ENCODE peak calls at places on chromosome 5, in eight cellular contexts. O is A549, U is K562, G is IMR-90, A is sigmoid colon, V is stomach, E is ovary, I is transverse colon. Z is an unnamed sample.

GRCh38 chr5:67004730-67005350 is 191.8 kb downstream of the CD180 start:
- DNase-seq in U (no peak), V (no peak), E (no peak), A (no peak), I (no peak), G (no peak), O (no peak), Z (no peak)

GRCh38 chr5:40429258-40430111 is 250.2 kb upstream of the PTGER4 start:
- DNase-seq in O (no peak), I (no peak), E (no peak), G (peak; percentile 17), A (no peak), U (no peak), V (no peak), Z (no peak)

GRCh38 chr5:159819671-159820411 is 96.4 kb upstream of the ADRA1B start:
- DNase-seq in V (peak; percentile 86), G (no peak), U (no peak), A (peak; percentile 93), I (peak; percentile 62), O (no peak), E (peak; percentile 54), Z (peak; percentile 20)

GRCh38 chr5:91223886-91224285 is 159.2 kb downstream of the ARRDC3 start:
- DNase-seq in V (no peak), I (no peak), A (no peak), U (no peak), E (no peak), G (peak; percentile 9), O (no peak), Z (no peak)

GRCh38 chr5:90682278-90682677 is 123.7 kb downstream of the ADGRV1 start:
- DNase-seq in U (no peak), O (no peak), A (no peak), V (no peak), I (no peak), G (no peak), E (no peak), Z (no peak)

GRCh38 chr5:37840036-37840909 is at the start of gene GDNF:
- DNase-seq in U (no peak), V (peak; percentile 34), G (peak; percentile 77), I (peak; percentile 43), E (peak; percentile 64), O (peak; percentile 38), A (peak; percentile 91), Z (peak; percentile 23)

GRCh38 chr5:72151169-72151568 is 43.9 kb downstream of the MAP1B start:
- DNase-seq in G (no peak), I (no peak), A (no peak), O (no peak), E (no peak), U (no peak), V (no peak), Z (no peak)

GRCh38 chr5:135110941-135111596 is 77.0 kb upstream of the PITX1 start:
- DNase-seq in U (no peak), O (no peak), A (no peak), V (no peak), I (no peak), E (no peak), G (no peak), Z (no peak)

GRCh38 chr5:36481721-36482120 is 124.7 kb upstream of the SLC1A3 start:
- DNase-seq in I (no peak), A (no peak), O (no peak), E (no peak), V (no peak), U (no peak), G (no peak), Z (no peak)

GRCh38 chr5:35971878-35972210 is 19.3 kb downstream of the UGT3A1 start:
- DNase-seq in I (no peak), E (no peak), V (no peak), G (no peak), U (no peak), A (no peak), O (no peak), Z (no peak)

GRCh38 chr5:169657127-169657526 is 20.1 kb downstream of the DOCK2 start:
- DNase-seq in E (no peak), U (no peak), G (no peak), V (no peak), O (no peak), A (no peak), I (no peak), Z (no peak)

DNA sequence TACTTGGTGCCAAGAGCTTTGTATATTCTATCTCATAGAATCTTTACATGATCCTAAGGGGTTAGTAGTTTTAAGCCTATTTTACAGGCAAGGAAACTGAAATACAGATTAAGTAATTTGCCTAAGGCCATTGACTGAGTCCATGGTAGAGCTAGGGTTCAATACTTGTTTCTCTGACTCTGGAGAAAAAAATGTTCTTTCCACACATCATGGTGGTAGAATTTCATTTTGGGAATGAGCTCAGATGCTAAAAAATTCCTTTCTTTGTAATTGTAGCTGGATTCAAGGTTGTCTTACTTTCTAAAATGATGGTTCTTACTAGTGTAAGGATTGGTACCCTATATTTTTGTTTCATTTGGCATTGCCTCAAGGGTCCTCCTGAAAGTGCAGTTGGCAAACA is 86.0 kb downstream of the ANKRD55 start:
- DNase-seq in G (no peak), U (no peak), E (no peak), I (no peak), O (no peak), A (no peak), V (no peak), Z (no peak)
- H3K4me1 ChIP-seq in G (no peaks in the 10 kb centered on the region), U (no peaks in the 10 kb centered on the region), E (no peaks in the 10 kb centered on the region), I (peaks cover 10% of the 10 kb centered on the region), O (peaks cover 19% of the 10 kb centered on the region), A (no peaks in the 10 kb centered on the region), V (peaks cover 17% of the 10 kb centered on the region), Z (peaks cover 38% of the 10 kb centered on the region)

GRCh38 chr5:476102-476813 is 33.3 kb downstream of the EXOC3 start:
- DNase-seq in U (no peak), E (no peak), A (peak; percentile 58), O (no peak), V (no peak), I (no peak), G (no peak), Z (no peak)

GRCh38 chr5:473344-474192 is 30.6 kb downstream of the EXOC3 start:
- DNase-seq in E (peak; percentile 47), V (peak; percentile 37), U (no peak), O (peak; percentile 35), A (peak; percentile 74), I (peak; percentile 44), G (peak; percentile 34), Z (peak; percentile 43)

GRCh38 chr5:475704-476101 is 32.7 kb downstream of the EXOC3 start:
- DNase-seq in G (no peak), I (no peak), V (no peak), A (peak; percentile 53), U (no peak), E (no peak), O (no peak), Z (no peak)

GRCh38 chr5:476814-477175 is 33.8 kb downstream of the EXOC3 start:
- DNase-seq in U (no peak), G (no peak), O (no peak), A (no peak), E (no peak), V (no peak), I (no peak), Z (no peak)

DNA sequence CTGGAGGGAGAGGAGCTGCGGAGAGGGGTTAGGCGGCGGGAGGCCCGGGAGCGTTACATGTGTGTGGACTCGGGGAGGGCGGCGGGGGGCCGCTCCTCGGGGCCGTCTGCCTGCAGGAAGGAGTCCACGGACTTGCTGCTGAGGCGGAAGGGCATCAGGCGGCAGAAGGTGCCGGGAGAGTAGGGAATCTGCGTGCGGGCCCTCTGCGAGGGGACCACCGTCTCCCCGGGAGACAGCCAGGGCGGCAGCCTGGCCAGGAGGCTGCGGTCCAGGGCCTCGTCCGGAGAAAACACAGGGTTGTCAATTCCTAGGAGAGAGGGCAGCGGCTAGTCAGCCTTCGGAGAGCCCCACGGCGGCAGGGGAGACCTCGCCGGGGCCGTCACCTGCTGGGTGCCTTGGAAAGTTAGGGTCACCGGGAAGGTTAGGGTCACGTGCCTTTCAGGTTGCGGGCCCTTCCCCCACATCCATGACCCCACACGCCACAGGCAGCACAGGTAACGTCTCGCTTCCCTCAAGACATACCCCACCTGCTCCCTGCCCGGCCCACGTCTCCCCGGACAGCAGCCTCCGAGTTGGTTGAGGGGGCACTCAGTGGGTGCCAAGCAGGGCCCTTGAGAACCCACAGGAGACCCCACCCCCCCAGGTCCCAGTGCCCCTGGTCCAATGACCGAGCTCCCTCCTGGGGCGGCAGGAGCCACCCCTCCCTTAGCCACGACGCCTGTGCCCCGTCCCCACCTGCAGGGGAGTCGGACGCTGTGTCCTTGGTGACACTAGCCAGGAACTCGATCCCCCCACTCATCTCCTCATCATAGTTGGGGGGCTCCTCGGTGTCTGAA is 32.1 kb downstream of the EXOC3 start:
- DNase-seq in V (no peak), U (no peak), E (peak; percentile 30), G (peak; percentile 9), A (peak; percentile 69), O (no peak), I (no peak), Z (no peak)
- TF ChIP-seq CTCF in V (no peak), U (no peak), E (no peak), G (no peak), A (no peak), O (no peak), I (no peak), Z (no peak)

GRCh38 chr5:173857231-173857630 is 30.9 kb upstream of the CPEB4 start:
- DNase-seq in E (no peak), I (no peak), U (no peak), G (no peak), A (no peak), O (no peak), V (no peak), Z (no peak)

GRCh38 chr5:173855162-173855994 is 32.8 kb upstream of the CPEB4 start:
- DNase-seq in A (no peak), E (no peak), G (no peak), I (no peak), U (peak; percentile 87), O (no peak), V (no peak), Z (no peak)

GRCh38 chr5:173858675-173859121 is 29.5 kb upstream of the CPEB4 start:
- DNase-seq in A (no peak), E (no peak), U (no peak), V (no peak), I (no peak), O (no peak), G (no peak), Z (no peak)

GRCh38 chr5:173858025-173858674 is 30.0 kb upstream of the CPEB4 start:
- DNase-seq in O (no peak), I (no peak), V (no peak), U (peak; percentile 31), A (no peak), E (no peak), G (no peak), Z (no peak)

GRCh38 chr5:173855995-173856656 is 32.0 kb upstream of the CPEB4 start:
- DNase-seq in O (no peak), I (no peak), U (no peak), E (no peak), A (no peak), G (no peak), V (no peak), Z (no peak)
- TF ChIP-seq POLR2A in O (no peak), I (no peak), U (no peak), E (no peak), A (no peak), G (no peak), V (no peak), Z (no peak)

DNA sequence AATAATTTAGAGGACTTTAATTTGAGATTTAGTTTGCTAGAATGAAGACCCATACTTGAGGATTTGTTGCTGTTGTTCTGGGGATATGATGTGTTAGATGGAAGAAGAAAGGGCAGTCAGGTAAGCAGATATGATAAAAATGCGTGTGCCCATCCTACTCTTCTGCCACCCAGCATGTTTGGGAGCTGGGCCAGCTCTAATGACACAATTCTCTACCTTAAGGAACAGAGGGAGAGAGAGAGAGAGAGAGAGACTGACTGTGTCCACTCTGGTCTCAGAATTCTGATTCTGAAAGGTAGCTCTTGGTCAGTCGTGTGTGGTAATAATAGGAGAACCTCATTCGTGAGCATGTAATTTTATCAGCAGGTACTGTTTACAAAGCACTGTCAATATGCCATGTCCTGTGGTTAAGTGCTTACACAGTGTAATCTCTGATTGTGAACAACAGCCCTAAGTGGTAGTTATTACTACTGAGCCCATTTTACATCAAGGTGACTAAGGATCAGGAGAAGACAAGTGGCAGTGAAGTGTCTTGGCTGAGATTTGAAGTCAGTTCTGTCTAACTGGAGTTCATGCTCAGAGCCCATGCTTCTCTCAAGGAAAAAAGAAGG is 307.4 kb upstream of the SEMA6A start:
- DNase-seq in O (no peak), V (no peak), E (no peak), A (no peak), U (no peak), I (no peak), G (no peak), Z (peak; percentile 53)
- H3K4me1 ChIP-seq in O (no peaks in the 10 kb centered on the region), V (no peaks in the 10 kb centered on the region), E (no peaks in the 10 kb centered on the region), A (no peaks in the 10 kb centered on the region), U (no peaks in the 10 kb centered on the region), I (no peaks in the 10 kb centered on the region), G (no peaks in the 10 kb centered on the region), Z (peaks cover 22% of the 10 kb centered on the region)

Z was measured in thyroid gland.